ENCODE peak calls at places on chromosomes 2 and 18, in six cellular contexts. H is C1 segment of cervical spinal cord, Y is GM10248, F is NCI-H1694 treated with DMSO at 0.1 percent for 48 hours, Q is pancreas, I is anterior cingulate cortex. A is an unnamed sample.

GRCh38 chr2:43538034-43538670 is 57.7 kb downstream of the THADA start:
- DNase-seq in I (no peak), F (no peak), Y (no peak), H (no peak), Q (no peak), A (no peak)

GRCh38 chr2:210195066-210195852 is 24.1 kb upstream of the KANSL1L start:
- DNase-seq in I (no peak), F (peak), Q (no peak), Y (peak), H (no peak), A (no peak)

GRCh38 chr2:240060977-240061591 is 7.8 kb upstream of the OR6B3 start:
- DNase-seq in I (no peak), Y (peak), F (peak), H (no peak), Q (peak), A (no peak)

GRCh38 chr2:148459300-148459891 is 185.2 kb upstream of the EPC2 start:
- DNase-seq in Q (no peak), Y (no peak), H (no peak), I (no peak), F (no peak), A (no peak)

GRCh38 chr2:65710356-65710755 is 278.0 kb upstream of the SPRED2 start:
- DNase-seq in I (no peak), Q (no peak), F (no peak), Y (no peak), H (no peak), A (no peak)

GRCh38 chr2:221571391-221572179 is 519 bp downstream of the EPHA4 start:
- DNase-seq in H (no peak), F (no peak), Y (peak), I (peak), Q (no peak), A (no peak)

GRCh38 chr18:51339866-51340265 is 142.4 kb upstream of the MEX3C start:
- DNase-seq in H (no peak), Q (no peak), Y (no peak), I (no peak), F (no peak), A (no peak)

GRCh38 chr2:212005077-212005671 is 533.4 kb downstream of the ERBB4 start:
- DNase-seq in Q (no peak), H (no peak), F (peak), I (no peak), Y (peak), A (no peak)

GRCh38 chr2:175903384-175903936 is 98.6 kb downstream of the LNPK start:
- DNase-seq in H (no peak), Q (no peak), F (no peak), I (no peak), Y (no peak), A (no peak)

GRCh38 chr2:231890896-231891513 is 35.2 kb downstream of the NPPC start:
- DNase-seq in I (no peak), Q (peak), Y (no peak), H (no peak), F (no peak), A (no peak)

GRCh38 chr2:46067501-46068292 is 229.5 kb upstream of the EPAS1 start:
- DNase-seq in F (no peak), I (no peak), Y (no peak), H (no peak), Q (no peak), A (no peak)